ENCODE peak calls at places on chromosomes 5 and 9, in four cellular contexts. L, P, H and O are unnamed samples. For H3K9me3, the result is how much of the 10 kb centered on the place peaks cover.

GRCh38 chr5:87765009-87765408 is 352.3 kb upstream of the CCNH start:
- DNase-seq in L (no peak), P (no peak), H (no peak), O (no peak)

GRCh38 chr9:3473402-3473801 is 52.4 kb downstream of the RFX3 start:
- DNase-seq in L (no peak), P (no peak), H (no peak), O (no peak)

GRCh38 chr5:41246376-41246775 is 33.0 kb upstream of the C6 start:
- DNase-seq in L (no peak), P (no peak), H (no peak), O (no peak)

GRCh38 chr5:135578685-135579341 is at the start of gene CXCL14:
- DNase-seq in L (no peak), P (peak), H (no peak), O (peak)

GRCh38 chr5:135391123-135391868 is 7.7 kb downstream of the MACROH2A1 start:
- DNase-seq in L (no peak), P (no peak), H (no peak), O (no peak)

GRCh38 chr5:15807861-15808260 is 307.9 kb downstream of the FBXL7 start:
- DNase-seq in L (no peak), P (peak), H (no peak), O (no peak)

GRCh38 chr9:6184749-6185645 is 30.6 kb upstream of the IL33 start:
- DNase-seq in L (no peak), P (peak), H (no peak), O (no peak)

GRCh38 chr9:133151041-133151440 is 12.7 kb downstream of the GBGT1 start:
- DNase-seq in L (no peak), P (no peak), H (no peak), O (no peak)

GRCh38 chr5:108380531-108381021 is 1.3 kb downstream of the FBXL17 start:
- DNase-seq in L (no peak), P (peak), H (no peak), O (peak)

GRCh38 chr9:134720796-134721195 is 79.2 kb downstream of the COL5A1 start:
- DNase-seq in L (no peak), P (no peak), H (no peak), O (no peak)

GRCh38 chr5:115168829-115169391 is 798 bp downstream of the TRIM36 start:
- DNase-seq in L (no peak), P (no peak), H (no peak), O (no peak)

GRCh38 chr5:15234911-15235310 is 265.1 kb upstream of the FBXL7 start:
- DNase-seq in L (no peak), P (no peak), H (no peak), O (no peak)

GRCh38 chr5:132883261-132883834 is 9.9 kb downstream of the LEAP2 start:
- DNase-seq in L (no peak), P (peak), H (no peak), O (no peak)

GRCh38 chr5:1268666-1269065 is 26.2 kb downstream of the TERT start:
- DNase-seq in L (no peak), P (no peak), H (no peak), O (no peak)

GRCh38 chr9:112831969-112832368 is 58.7 kb downstream of the SLC46A2 start:
- DNase-seq in L (no peak), P (no peak), H (no peak), O (no peak)

GRCh38 chr5:167063788-167064187 is 1227.7 kb upstream of the WWC1 start:
- DNase-seq in L (no peak), P (no peak), H (no peak), O (no peak)

GRCh38 chr5:54651482-54652076 is 134.0 kb downstream of the SNX18 start:
- DNase-seq in L (peak), P (peak), H (no peak), O (no peak)

GRCh38 chr9:14383296-14383695 is 69.4 kb upstream of the NFIB start:
- DNase-seq in L (no peak), P (no peak), H (no peak), O (no peak)

GRCh38 chr5:61659221-61659696 is 327.2 kb downstream of the ZSWIM6 start:
- DNase-seq in L (no peak), P (no peak), H (peak), O (no peak)

GRCh38 chr9:131523451-131524435 is 7.3 kb downstream of the UCK1 start:
- DNase-seq in L (no peak), P (no peak), H (no peak), O (no peak)

GRCh38 chr5:40386293-40386692 is 293.4 kb upstream of the PTGER4 start:
- DNase-seq in L (no peak), P (peak), H (no peak), O (no peak)

GRCh38 chr9:19512432-19512831 is 103.6 kb downstream of the ACER2 start:
- DNase-seq in L (no peak), P (no peak), H (no peak), O (no peak)

GRCh38 chr9:5292141-5292540 is 12.4 kb downstream of the RLN2 start:
- DNase-seq in L (no peak), P (no peak), H (no peak), O (no peak)

GRCh38 chr5:69167488-69167845 is 517 bp downstream of the CCNB1 start:
- DNase-seq in L (no peak), P (no peak), H (no peak), O (no peak)

GRCh38 chr9:84411647-84412267 is 71.2 kb upstream of the SLC28A3 start:
- DNase-seq in L (no peak), P (no peak), H (no peak), O (no peak)

GRCh38 chr9:109968702-109969450 is 188.9 kb downstream of the PALM2AKAP2 start:
- DNase-seq in L (no peak), P (no peak), H (no peak), O (no peak)

GRCh38 chr9:121736964-121737462 is 85.6 kb downstream of the DAB2IP start:
- DNase-seq in L (peak), P (peak), H (no peak), O (peak)

GRCh38 chr9:136939996-136940525 is 4.5 kb downstream of the FBXW5 start:
- DNase-seq in L (no peak), P (no peak), H (no peak), O (peak)

GRCh38 chr9:120592210-120592609 is 12.2 kb upstream of the CDK5RAP2 start:
- DNase-seq in L (no peak), P (no peak), H (no peak), O (no peak)

GRCh38 chr5:6424110-6424659 is 24.5 kb upstream of the UBE2QL1 start:
- DNase-seq in L (no peak), P (no peak), H (no peak), O (no peak)

GRCh38 chr9:127803507-127804352 is 1.0 kb downstream of the FPGS start:
- DNase-seq in L (no peak), P (peak), H (no peak), O (peak)

GRCh38 chr5:145962001-145962400 is 25.6 kb downstream of the SH3RF2 start:
- DNase-seq in L (no peak), P (no peak), H (no peak), O (no peak)

GRCh38 chr5:125277494-125278154 is 531.2 kb upstream of the ZNF608 start:
- DNase-seq in L (no peak), P (no peak), H (no peak), O (no peak)

GRCh38 chr9:136527721-136528710 is 17.8 kb downstream of the NOTCH1 start:
- DNase-seq in L (no peak), P (no peak), H (no peak), O (no peak)

GRCh38 chr5:2688586-2688985 is 62.9 kb downstream of the IRX2 start:
- DNase-seq in L (no peak), P (no peak), H (no peak), O (no peak)
- H3K9me3 ChIP-seq in L (under half), P (under half), H (under half), O (under half)

GRCh38 chr5:177491429-177491945 is 5.9 kb downstream of the PDLIM7 start:
- DNase-seq in L (no peak), P (no peak), H (no peak), O (peak)
- H3K27ac ChIP-seq in L (peak), P (peak), H (no peak), O (no peak)

GRCh38 chr9:69719368-69719767 is 40.4 kb downstream of the PTAR1 start:
- DNase-seq in L (no peak), P (no peak), H (no peak), O (no peak)
- H3K9me3 ChIP-seq in L (under half), P (under half), H (under half), O (under half)

DNA sequence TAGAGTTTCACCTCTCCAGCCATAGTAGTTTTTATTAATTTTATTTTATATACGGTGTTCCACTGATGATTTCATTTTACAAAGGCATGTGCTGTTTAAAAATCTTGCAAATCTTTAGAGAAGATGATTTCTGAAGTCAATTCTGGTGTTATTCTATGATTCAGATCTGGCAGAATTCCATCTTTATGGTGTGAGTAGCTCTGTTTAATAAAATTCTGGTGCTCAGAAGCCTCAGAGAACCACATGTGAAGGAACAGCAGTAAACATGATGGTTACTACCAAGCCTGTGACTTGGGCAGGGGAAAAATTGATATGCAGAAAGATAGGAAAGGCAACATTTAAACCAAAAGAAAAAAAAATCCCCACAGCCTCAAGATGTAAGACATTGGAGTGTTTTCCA is 299.7 kb downstream of the NPR3 start:
- DNase-seq in L (no peak), P (no peak), H (no peak), O (no peak)
- H3K27ac ChIP-seq in L (no peak), P (no peak), H (no peak), O (no peak)

DNA sequence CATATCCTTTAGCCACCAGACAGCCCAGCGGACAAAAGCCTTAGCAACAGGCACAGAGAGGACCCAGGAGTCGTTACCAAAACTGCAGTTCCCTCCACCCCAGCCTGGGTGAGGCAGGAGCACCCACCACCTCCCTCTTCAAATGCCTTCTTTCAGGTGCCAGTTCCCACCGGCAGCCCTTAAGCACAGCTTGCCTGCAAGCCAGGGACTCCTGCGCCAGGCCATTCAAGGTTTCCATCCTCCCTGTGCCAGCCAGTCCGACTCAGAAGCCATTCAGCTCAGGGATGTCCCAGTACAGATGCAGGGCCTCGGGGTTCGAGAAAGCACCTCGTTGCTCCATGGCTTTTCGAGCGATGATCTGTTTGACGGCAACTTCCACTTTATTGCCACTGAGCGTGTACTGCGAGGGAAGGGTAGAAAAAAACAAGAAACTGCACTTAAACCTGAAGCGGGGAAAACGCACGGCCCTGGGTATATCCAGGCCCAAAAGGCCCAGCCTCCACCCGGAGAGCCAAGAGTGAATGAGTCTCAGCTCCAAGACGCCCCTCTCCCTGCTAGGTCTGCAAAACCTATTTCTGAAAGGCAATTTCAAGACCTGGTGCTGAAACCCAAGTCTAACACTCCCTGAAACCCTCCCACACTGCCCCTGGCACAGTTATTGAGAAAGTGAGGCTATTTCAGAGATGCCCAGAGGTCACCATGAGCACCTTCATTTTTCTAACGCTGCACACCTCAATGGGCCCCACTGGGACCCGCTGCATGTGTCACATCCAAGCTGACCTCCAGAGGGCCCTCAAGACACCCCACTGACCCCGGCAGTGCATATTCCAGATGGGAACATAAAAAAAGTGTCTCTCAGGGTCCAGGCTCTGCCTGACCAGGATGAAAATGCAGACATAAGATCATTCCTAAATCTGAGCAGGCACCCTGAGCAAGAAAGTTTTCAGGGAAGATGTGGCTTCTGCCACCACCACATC is 36.8 kb upstream of the ZNF354A start:
- DNase-seq in L (no peak), P (no peak), H (no peak), O (no peak)
- H3K9me3 ChIP-seq in L (under half), P (under half), H (under half), O (under half)

DNA sequence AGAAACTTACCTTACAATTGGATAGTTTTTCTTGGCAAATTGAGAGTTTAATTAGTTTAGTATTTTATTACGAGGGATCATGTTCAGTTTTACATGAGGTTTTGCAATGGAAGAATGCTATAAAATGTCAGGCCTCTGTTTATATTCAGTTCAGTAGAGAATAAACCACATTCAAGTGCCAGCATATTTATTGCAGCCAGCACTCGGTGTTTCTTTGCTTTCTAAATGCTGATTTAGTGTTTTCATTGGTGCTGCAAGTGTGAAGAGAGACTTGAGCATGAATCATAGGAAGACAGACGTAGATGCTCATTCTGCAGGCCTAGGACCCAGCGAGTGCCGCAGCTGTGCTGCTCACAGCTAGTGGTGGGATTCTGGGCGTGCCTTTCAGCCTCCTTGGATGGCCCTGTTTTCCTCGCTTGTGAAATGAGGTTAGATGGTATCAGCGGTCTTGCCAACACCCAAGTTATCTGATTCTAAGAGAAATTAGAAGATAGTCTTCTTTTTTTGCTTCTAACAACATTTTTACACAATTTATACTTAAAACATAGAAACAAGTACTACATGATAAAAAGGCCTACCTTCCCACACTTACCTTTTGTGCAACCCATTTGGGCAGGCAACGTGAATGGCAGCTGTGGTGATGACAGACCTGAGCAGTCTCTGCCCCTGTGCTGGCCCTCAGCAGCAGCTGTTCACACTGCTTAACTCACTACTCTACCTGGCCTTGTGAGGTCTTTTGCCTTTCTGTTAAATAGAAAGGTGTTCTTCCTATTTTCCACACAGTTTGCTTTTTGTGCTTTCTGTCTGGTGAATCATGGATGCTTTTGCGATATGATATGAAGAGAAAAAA is 26.8 kb upstream of the TNFAIP8 start:
- DNase-seq in L (no peak), P (no peak), H (no peak), O (no peak)
- H3K27ac ChIP-seq in L (no peak), P (no peak), H (no peak), O (no peak)